ENCODE peak calls at places on chromosomes 11 and 22, in ten cellular contexts. One of them, this sample, is unnamed.

GRCh38 chr11:95338430-95338991 is 107.5 kb upstream of the SESN3 start:
- DNase-seq in stimulated activated CD4-positive, alpha-beta T cell treated with anti-CD3 and anti-CD28 coated beads, Interleukin-2, amount 100 ng/mL, for 48 hours: no peak
- DNase-seq in A673: peak
- DNase-seq in substantia nigra: no peak
- DNase-seq in uterus: peak
- DNase-seq in AML-193: no peak
- DNase-seq in left lobe of liver: peak
- DNase-seq in Caki2: no peak
- DNase-seq in foreskin fibroblast: peak
- DNase-seq in aorta: no peak
- DNase-seq in this sample: no peak

GRCh38 chr22:19810381-19811141 is 44.1 kb downstream of the GNB1L start:
- DNase-seq in AML-193: no peak
- DNase-seq in foreskin fibroblast: no peak
- DNase-seq in stimulated activated CD4-positive, alpha-beta T cell treated with anti-CD3 and anti-CD28 coated beads, Interleukin-2, amount 100 ng/mL, for 48 hours: no peak
- DNase-seq in left lobe of liver: peak
- DNase-seq in uterus: no peak
- DNase-seq in substantia nigra: no peak
- DNase-seq in aorta: peak
- DNase-seq in Caki2: no peak
- DNase-seq in A673: peak
- DNase-seq in this sample: no peak

GRCh38 chr22:33227791-33228190 is 169.6 kb upstream of the SYN3 start:
- DNase-seq in uterus: no peak
- DNase-seq in Caki2: no peak
- DNase-seq in stimulated activated CD4-positive, alpha-beta T cell treated with anti-CD3 and anti-CD28 coated beads, Interleukin-2, amount 100 ng/mL, for 48 hours: no peak
- DNase-seq in AML-193: no peak
- DNase-seq in substantia nigra: no peak
- DNase-seq in A673: no peak
- DNase-seq in foreskin fibroblast: no peak
- DNase-seq in aorta: no peak
- DNase-seq in left lobe of liver: no peak
- DNase-seq in this sample: no peak

GRCh38 chr22:28931844-28932561 is 48.6 kb downstream of the ZNRF3 start:
- DNase-seq in foreskin fibroblast: no peak
- DNase-seq in stimulated activated CD4-positive, alpha-beta T cell treated with anti-CD3 and anti-CD28 coated beads, Interleukin-2, amount 100 ng/mL, for 48 hours: no peak
- DNase-seq in Caki2: peak
- DNase-seq in left lobe of liver: peak
- DNase-seq in uterus: no peak
- DNase-seq in A673: no peak
- DNase-seq in AML-193: no peak
- DNase-seq in aorta: peak
- DNase-seq in substantia nigra: no peak
- DNase-seq in this sample: no peak

GRCh38 chr11:87405356-87405755 is 367.6 kb downstream of the TMEM135 start:
- DNase-seq in substantia nigra: no peak
- DNase-seq in AML-193: no peak
- DNase-seq in stimulated activated CD4-positive, alpha-beta T cell treated with anti-CD3 and anti-CD28 coated beads, Interleukin-2, amount 100 ng/mL, for 48 hours: no peak
- DNase-seq in left lobe of liver: no peak
- DNase-seq in A673: no peak
- DNase-seq in Caki2: no peak
- DNase-seq in uterus: no peak
- DNase-seq in foreskin fibroblast: no peak
- DNase-seq in aorta: no peak
- DNase-seq in this sample: no peak

GRCh38 chr22:48980409-48980808 is 847.3 kb downstream of the BRD1 start:
- DNase-seq in foreskin fibroblast: no peak
- DNase-seq in A673: no peak
- DNase-seq in stimulated activated CD4-positive, alpha-beta T cell treated with anti-CD3 and anti-CD28 coated beads, Interleukin-2, amount 100 ng/mL, for 48 hours: no peak
- DNase-seq in aorta: no peak
- DNase-seq in uterus: no peak
- DNase-seq in left lobe of liver: no peak
- DNase-seq in Caki2: no peak
- DNase-seq in AML-193: no peak
- DNase-seq in substantia nigra: no peak
- DNase-seq in this sample: no peak

GRCh38 chr11:36015806-36016205 is 71.9 kb downstream of the LDLRAD3 start:
- DNase-seq in left lobe of liver: no peak
- DNase-seq in uterus: peak
- DNase-seq in aorta: no peak
- DNase-seq in Caki2: no peak
- DNase-seq in A673: no peak
- DNase-seq in stimulated activated CD4-positive, alpha-beta T cell treated with anti-CD3 and anti-CD28 coated beads, Interleukin-2, amount 100 ng/mL, for 48 hours: no peak
- DNase-seq in foreskin fibroblast: no peak
- DNase-seq in substantia nigra: peak
- DNase-seq in AML-193: no peak
- DNase-seq in this sample: no peak

GRCh38 chr11:30561691-30562412 is 24.3 kb downstream of the MPPED2 start:
- DNase-seq in foreskin fibroblast: no peak
- DNase-seq in A673: no peak
- DNase-seq in substantia nigra: no peak
- DNase-seq in uterus: no peak
- DNase-seq in stimulated activated CD4-positive, alpha-beta T cell treated with anti-CD3 and anti-CD28 coated beads, Interleukin-2, amount 100 ng/mL, for 48 hours: no peak
- DNase-seq in Caki2: no peak
- DNase-seq in aorta: no peak
- DNase-seq in AML-193: no peak
- DNase-seq in left lobe of liver: no peak
- DNase-seq in this sample: no peak

GRCh38 chr22:50525991-50526848 is 822 bp upstream of the SCO2 start:
- DNase-seq in Caki2: peak
- DNase-seq in aorta: peak
- DNase-seq in stimulated activated CD4-positive, alpha-beta T cell treated with anti-CD3 and anti-CD28 coated beads, Interleukin-2, amount 100 ng/mL, for 48 hours: peak
- DNase-seq in substantia nigra: peak
- DNase-seq in left lobe of liver: peak
- DNase-seq in A673: peak
- DNase-seq in foreskin fibroblast: peak
- DNase-seq in AML-193: peak
- DNase-seq in uterus: peak
- DNase-seq in this sample: peak

GRCh38 chr11:112961146-112961668 is at the start of gene NCAM1:
- DNase-seq in uterus: peak
- DNase-seq in left lobe of liver: no peak
- DNase-seq in A673: peak
- DNase-seq in substantia nigra: peak
- DNase-seq in stimulated activated CD4-positive, alpha-beta T cell treated with anti-CD3 and anti-CD28 coated beads, Interleukin-2, amount 100 ng/mL, for 48 hours: peak
- DNase-seq in foreskin fibroblast: peak
- DNase-seq in Caki2: peak
- DNase-seq in AML-193: peak
- DNase-seq in aorta: peak
- DNase-seq in this sample: no peak

GRCh38 chr11:93133710-93134109 is 64.1 kb downstream of the SLC36A4 start:
- DNase-seq in substantia nigra: no peak
- DNase-seq in left lobe of liver: no peak
- DNase-seq in AML-193: no peak
- DNase-seq in aorta: no peak
- DNase-seq in A673: no peak
- DNase-seq in Caki2: no peak
- DNase-seq in uterus: no peak
- DNase-seq in stimulated activated CD4-positive, alpha-beta T cell treated with anti-CD3 and anti-CD28 coated beads, Interleukin-2, amount 100 ng/mL, for 48 hours: no peak
- DNase-seq in foreskin fibroblast: peak
- DNase-seq in this sample: no peak

GRCh38 chr11:134360050-134360835 is 28.5 kb downstream of the GLB1L2 start:
- DNase-seq in aorta: peak
- DNase-seq in stimulated activated CD4-positive, alpha-beta T cell treated with anti-CD3 and anti-CD28 coated beads, Interleukin-2, amount 100 ng/mL, for 48 hours: peak
- DNase-seq in left lobe of liver: peak
- DNase-seq in Caki2: no peak
- DNase-seq in AML-193: peak
- DNase-seq in A673: peak
- DNase-seq in foreskin fibroblast: peak
- DNase-seq in substantia nigra: peak
- DNase-seq in uterus: peak
- DNase-seq in this sample: no peak

GRCh38 chr11:119509969-119510401 is 87.0 kb upstream of the THY1 start:
- DNase-seq in substantia nigra: no peak
- DNase-seq in left lobe of liver: no peak
- DNase-seq in AML-193: no peak
- DNase-seq in aorta: no peak
- DNase-seq in A673: peak
- DNase-seq in Caki2: peak
- DNase-seq in stimulated activated CD4-positive, alpha-beta T cell treated with anti-CD3 and anti-CD28 coated beads, Interleukin-2, amount 100 ng/mL, for 48 hours: peak
- DNase-seq in foreskin fibroblast: peak
- DNase-seq in uterus: peak
- DNase-seq in this sample: peak

GRCh38 chr11:74157169-74157568 is 13.6 kb downstream of the C2CD3 start:
- DNase-seq in stimulated activated CD4-positive, alpha-beta T cell treated with anti-CD3 and anti-CD28 coated beads, Interleukin-2, amount 100 ng/mL, for 48 hours: no peak
- DNase-seq in substantia nigra: no peak
- DNase-seq in uterus: no peak
- DNase-seq in AML-193: no peak
- DNase-seq in foreskin fibroblast: no peak
- DNase-seq in Caki2: no peak
- DNase-seq in A673: no peak
- DNase-seq in left lobe of liver: no peak
- DNase-seq in aorta: no peak
- DNase-seq in this sample: no peak

GRCh38 chr22:44281706-44282637 is 30.8 kb downstream of the SHISAL1 start:
- DNase-seq in Caki2: no peak
- DNase-seq in A673: peak
- DNase-seq in uterus: peak
- DNase-seq in aorta: no peak
- DNase-seq in AML-193: no peak
- DNase-seq in foreskin fibroblast: no peak
- DNase-seq in stimulated activated CD4-positive, alpha-beta T cell treated with anti-CD3 and anti-CD28 coated beads, Interleukin-2, amount 100 ng/mL, for 48 hours: no peak
- DNase-seq in left lobe of liver: no peak
- DNase-seq in substantia nigra: no peak
- DNase-seq in this sample: no peak

GRCh38 chr11:83865636-83866461 is 579.7 kb upstream of the CCDC90B start:
- DNase-seq in Caki2: peak
- DNase-seq in foreskin fibroblast: no peak
- DNase-seq in left lobe of liver: no peak
- DNase-seq in AML-193: no peak
- DNase-seq in A673: peak
- DNase-seq in substantia nigra: no peak
- DNase-seq in uterus: no peak
- DNase-seq in aorta: no peak
- DNase-seq in stimulated activated CD4-positive, alpha-beta T cell treated with anti-CD3 and anti-CD28 coated beads, Interleukin-2, amount 100 ng/mL, for 48 hours: no peak
- DNase-seq in this sample: no peak

GRCh38 chr11:818396-819128 is at the start of gene PNPLA2:
- DNase-seq in substantia nigra: no peak
- DNase-seq in foreskin fibroblast: peak
- DNase-seq in stimulated activated CD4-positive, alpha-beta T cell treated with anti-CD3 and anti-CD28 coated beads, Interleukin-2, amount 100 ng/mL, for 48 hours: no peak
- DNase-seq in Caki2: peak
- DNase-seq in aorta: no peak
- DNase-seq in A673: no peak
- DNase-seq in AML-193: no peak
- DNase-seq in left lobe of liver: no peak
- DNase-seq in uterus: peak
- DNase-seq in this sample: no peak

GRCh38 chr11:119942583-119943338 is 195.2 kb downstream of the TRIM29 start:
- DNase-seq in uterus: no peak
- DNase-seq in A673: no peak
- DNase-seq in Caki2: no peak
- DNase-seq in left lobe of liver: no peak
- DNase-seq in foreskin fibroblast: peak
- DNase-seq in stimulated activated CD4-positive, alpha-beta T cell treated with anti-CD3 and anti-CD28 coated beads, Interleukin-2, amount 100 ng/mL, for 48 hours: no peak
- DNase-seq in aorta: no peak
- DNase-seq in substantia nigra: no peak
- DNase-seq in AML-193: no peak
- DNase-seq in this sample: no peak

GRCh38 chr11:3021125-3021524 is 29.0 kb upstream of the NAP1L4 start:
- DNase-seq in foreskin fibroblast: no peak
- DNase-seq in aorta: no peak
- DNase-seq in left lobe of liver: peak
- DNase-seq in uterus: no peak
- DNase-seq in A673: peak
- DNase-seq in Caki2: peak
- DNase-seq in substantia nigra: peak
- DNase-seq in AML-193: no peak
- DNase-seq in stimulated activated CD4-positive, alpha-beta T cell treated with anti-CD3 and anti-CD28 coated beads, Interleukin-2, amount 100 ng/mL, for 48 hours: peak
- DNase-seq in this sample: no peak

GRCh38 chr22:23373601-23374000 is 193.3 kb downstream of the BCR start:
- DNase-seq in stimulated activated CD4-positive, alpha-beta T cell treated with anti-CD3 and anti-CD28 coated beads, Interleukin-2, amount 100 ng/mL, for 48 hours: no peak
- DNase-seq in substantia nigra: no peak
- DNase-seq in foreskin fibroblast: no peak
- DNase-seq in left lobe of liver: peak
- DNase-seq in AML-193: no peak
- DNase-seq in uterus: no peak
- DNase-seq in A673: no peak
- DNase-seq in aorta: no peak
- DNase-seq in Caki2: no peak
- DNase-seq in this sample: no peak

GRCh38 chr11:116651757-116652237 is 121.0 kb downstream of the BUD13 start:
- DNase-seq in left lobe of liver: no peak
- DNase-seq in AML-193: no peak
- DNase-seq in uterus: no peak
- DNase-seq in substantia nigra: no peak
- DNase-seq in aorta: no peak
- DNase-seq in stimulated activated CD4-positive, alpha-beta T cell treated with anti-CD3 and anti-CD28 coated beads, Interleukin-2, amount 100 ng/mL, for 48 hours: no peak
- DNase-seq in A673: no peak
- DNase-seq in foreskin fibroblast: no peak
- DNase-seq in Caki2: no peak
- DNase-seq in this sample: no peak

GRCh38 chr11:31560842-31561476 is 51.4 kb downstream of the ELP4 start:
- DNase-seq in uterus: no peak
- DNase-seq in stimulated activated CD4-positive, alpha-beta T cell treated with anti-CD3 and anti-CD28 coated beads, Interleukin-2, amount 100 ng/mL, for 48 hours: no peak
- DNase-seq in left lobe of liver: no peak
- DNase-seq in substantia nigra: no peak
- DNase-seq in Caki2: no peak
- DNase-seq in AML-193: no peak
- DNase-seq in aorta: no peak
- DNase-seq in foreskin fibroblast: no peak
- DNase-seq in A673: no peak
- DNase-seq in this sample: no peak

GRCh38 chr11:70420496-70420895 is 22.2 kb downstream of the CTTN start:
- DNase-seq in foreskin fibroblast: no peak
- DNase-seq in left lobe of liver: no peak
- DNase-seq in A673: no peak
- DNase-seq in aorta: no peak
- DNase-seq in stimulated activated CD4-positive, alpha-beta T cell treated with anti-CD3 and anti-CD28 coated beads, Interleukin-2, amount 100 ng/mL, for 48 hours: no peak
- DNase-seq in uterus: no peak
- DNase-seq in AML-193: no peak
- DNase-seq in substantia nigra: no peak
- DNase-seq in Caki2: no peak
- DNase-seq in this sample: no peak

GRCh38 chr22:36364255-36365019 is 23.3 kb downstream of the MYH9 start:
- DNase-seq in uterus: no peak
- DNase-seq in left lobe of liver: no peak
- DNase-seq in substantia nigra: no peak
- DNase-seq in Caki2: no peak
- DNase-seq in foreskin fibroblast: no peak
- DNase-seq in aorta: no peak
- DNase-seq in stimulated activated CD4-positive, alpha-beta T cell treated with anti-CD3 and anti-CD28 coated beads, Interleukin-2, amount 100 ng/mL, for 48 hours: no peak
- DNase-seq in AML-193: no peak
- DNase-seq in A673: no peak
- DNase-seq in this sample: no peak

GRCh38 chr11:62917906-62918502 is 3.2 kb downstream of the CHRM1 start:
- DNase-seq in left lobe of liver: no peak
- DNase-seq in stimulated activated CD4-positive, alpha-beta T cell treated with anti-CD3 and anti-CD28 coated beads, Interleukin-2, amount 100 ng/mL, for 48 hours: no peak
- DNase-seq in aorta: peak
- DNase-seq in uterus: no peak
- DNase-seq in AML-193: no peak
- DNase-seq in foreskin fibroblast: no peak
- DNase-seq in Caki2: no peak
- DNase-seq in A673: no peak
- DNase-seq in substantia nigra: no peak
- DNase-seq in this sample: no peak

GRCh38 chr11:28763876-28764275 is 655.7 kb downstream of the METTL15 start:
- DNase-seq in foreskin fibroblast: no peak
- DNase-seq in AML-193: no peak
- DNase-seq in left lobe of liver: no peak
- DNase-seq in aorta: no peak
- DNase-seq in substantia nigra: no peak
- DNase-seq in stimulated activated CD4-positive, alpha-beta T cell treated with anti-CD3 and anti-CD28 coated beads, Interleukin-2, amount 100 ng/mL, for 48 hours: no peak
- DNase-seq in Caki2: no peak
- DNase-seq in A673: no peak
- DNase-seq in uterus: no peak
- DNase-seq in this sample: no peak